ENCODE peak calls at places on chromosomes 6 and 20, in nine cellular contexts. One of them, this sample, is unnamed.

GRCh38 chr6:16783485-16783884 is 22.2 kb upstream of the ATXN1 start:
- DNase-seq in NCI-H2107: no peak
- DNase-seq in posterior cingulate gyrus: no peak
- DNase-seq in hippocampal formation: no peak
- DNase-seq in stimulated activated CD8-positive, alpha-beta memory T cell treated with anti-CD3 and anti-CD28 coated beads, Interleukin-15, amount 100 ng/mL, for 4 hours: no peak
- DNase-seq in bronchial epithelial cell: no peak
- DNase-seq in K562: no peak
- DNase-seq in effector CD4-positive, alpha-beta T cell: no peak
- DNase-seq in central memory CD8-positive, alpha-beta T cell: no peak
- DNase-seq in this sample: no peak

GRCh38 chr6:52595000-52595795 is 18.3 kb upstream of the TRAM2 start:
- DNase-seq in NCI-H2107: no peak
- DNase-seq in posterior cingulate gyrus: no peak
- DNase-seq in hippocampal formation: no peak
- DNase-seq in stimulated activated CD8-positive, alpha-beta memory T cell treated with anti-CD3 and anti-CD28 coated beads, Interleukin-15, amount 100 ng/mL, for 4 hours: no peak
- DNase-seq in bronchial epithelial cell: peak; percentile 61
- DNase-seq in K562: no peak
- DNase-seq in effector CD4-positive, alpha-beta T cell: no peak
- DNase-seq in central memory CD8-positive, alpha-beta T cell: no peak
- DNase-seq in this sample: peak; percentile 67

GRCh38 chr20:36339646-36340592 is 33.8 kb downstream of the DLGAP4 start:
- DNase-seq in NCI-H2107: no peak
- DNase-seq in posterior cingulate gyrus: no peak
- DNase-seq in hippocampal formation: no peak
- DNase-seq in stimulated activated CD8-positive, alpha-beta memory T cell treated with anti-CD3 and anti-CD28 coated beads, Interleukin-15, amount 100 ng/mL, for 4 hours: no peak
- DNase-seq in bronchial epithelial cell: no peak
- DNase-seq in K562: no peak
- DNase-seq in effector CD4-positive, alpha-beta T cell: no peak
- DNase-seq in central memory CD8-positive, alpha-beta T cell: no peak
- DNase-seq in this sample: no peak

GRCh38 chr6:16352821-16353438 is 114.5 kb downstream of the GMPR start:
- DNase-seq in NCI-H2107: no peak
- DNase-seq in posterior cingulate gyrus: no peak
- DNase-seq in hippocampal formation: no peak
- DNase-seq in stimulated activated CD8-positive, alpha-beta memory T cell treated with anti-CD3 and anti-CD28 coated beads, Interleukin-15, amount 100 ng/mL, for 4 hours: no peak
- DNase-seq in bronchial epithelial cell: no peak
- DNase-seq in K562: peak; percentile 66
- DNase-seq in effector CD4-positive, alpha-beta T cell: no peak
- DNase-seq in central memory CD8-positive, alpha-beta T cell: no peak
- DNase-seq in this sample: no peak

GRCh38 chr6:63351995-63352586 is 32.3 kb upstream of the LGSN start:
- DNase-seq in NCI-H2107: no peak
- DNase-seq in posterior cingulate gyrus: no peak
- DNase-seq in hippocampal formation: peak; percentile 62
- DNase-seq in stimulated activated CD8-positive, alpha-beta memory T cell treated with anti-CD3 and anti-CD28 coated beads, Interleukin-15, amount 100 ng/mL, for 4 hours: no peak
- DNase-seq in bronchial epithelial cell: peak; percentile 75
- DNase-seq in K562: no peak
- DNase-seq in effector CD4-positive, alpha-beta T cell: no peak
- DNase-seq in central memory CD8-positive, alpha-beta T cell: no peak
- DNase-seq in this sample: peak; percentile 71

GRCh38 chr20:62805365-62805710 is 703 bp downstream of the OGFR start:
- DNase-seq in NCI-H2107: no peak
- DNase-seq in posterior cingulate gyrus: no peak
- DNase-seq in hippocampal formation: no peak
- DNase-seq in stimulated activated CD8-positive, alpha-beta memory T cell treated with anti-CD3 and anti-CD28 coated beads, Interleukin-15, amount 100 ng/mL, for 4 hours: no peak
- DNase-seq in bronchial epithelial cell: no peak
- DNase-seq in K562: peak; percentile 49
- DNase-seq in effector CD4-positive, alpha-beta T cell: no peak
- DNase-seq in central memory CD8-positive, alpha-beta T cell: no peak
- DNase-seq in this sample: no peak

GRCh38 chr6:84094050-84094435 is 60.5 kb downstream of the MRAP2 start:
- DNase-seq in NCI-H2107: no peak
- DNase-seq in posterior cingulate gyrus: no peak
- DNase-seq in hippocampal formation: no peak
- DNase-seq in stimulated activated CD8-positive, alpha-beta memory T cell treated with anti-CD3 and anti-CD28 coated beads, Interleukin-15, amount 100 ng/mL, for 4 hours: no peak
- DNase-seq in bronchial epithelial cell: no peak
- DNase-seq in K562: no peak
- DNase-seq in effector CD4-positive, alpha-beta T cell: no peak
- DNase-seq in central memory CD8-positive, alpha-beta T cell: no peak
- DNase-seq in this sample: no peak

GRCh38 chr6:90739339-90739738 is 152.5 kb upstream of the MAP3K7 start:
- DNase-seq in NCI-H2107: no peak
- DNase-seq in posterior cingulate gyrus: no peak
- DNase-seq in hippocampal formation: no peak
- DNase-seq in stimulated activated CD8-positive, alpha-beta memory T cell treated with anti-CD3 and anti-CD28 coated beads, Interleukin-15, amount 100 ng/mL, for 4 hours: no peak
- DNase-seq in bronchial epithelial cell: no peak
- DNase-seq in K562: no peak
- DNase-seq in effector CD4-positive, alpha-beta T cell: no peak
- DNase-seq in central memory CD8-positive, alpha-beta T cell: no peak
- DNase-seq in this sample: peak; percentile 57

GRCh38 chr20:9276964-9277363 is 208.1 kb downstream of the PLCB4 start:
- DNase-seq in NCI-H2107: no peak
- DNase-seq in posterior cingulate gyrus: no peak
- DNase-seq in hippocampal formation: no peak
- DNase-seq in stimulated activated CD8-positive, alpha-beta memory T cell treated with anti-CD3 and anti-CD28 coated beads, Interleukin-15, amount 100 ng/mL, for 4 hours: no peak
- DNase-seq in bronchial epithelial cell: no peak
- DNase-seq in K562: no peak
- DNase-seq in effector CD4-positive, alpha-beta T cell: no peak
- DNase-seq in central memory CD8-positive, alpha-beta T cell: no peak
- DNase-seq in this sample: no peak

GRCh38 chr6:21137708-21138358 is 455.7 kb upstream of the SOX4 start:
- DNase-seq in NCI-H2107: no peak
- DNase-seq in posterior cingulate gyrus: no peak
- DNase-seq in hippocampal formation: no peak
- DNase-seq in stimulated activated CD8-positive, alpha-beta memory T cell treated with anti-CD3 and anti-CD28 coated beads, Interleukin-15, amount 100 ng/mL, for 4 hours: no peak
- DNase-seq in bronchial epithelial cell: no peak
- DNase-seq in K562: no peak
- DNase-seq in effector CD4-positive, alpha-beta T cell: no peak
- DNase-seq in central memory CD8-positive, alpha-beta T cell: no peak
- DNase-seq in this sample: no peak